ENCODE peak calls at places on chromosomes 3 and 15, in five cellular contexts. D is NCI-H524 treated with DMSO at 0.1 percent for 48 hours; N is fibroblast of villous mesenchyme; F is endothelial cell; L is CD8-positive, alpha-beta T cell. Z is an unnamed sample.

GRCh38 chr3:144566320-144566719 is 594.7 kb downstream of the DIPK2A start:
- DNase-seq in L (no peak), F (no peak), N (no peak), D (no peak), Z (no peak)

GRCh38 chr3:78414261-78414660 is 1353.5 kb downstream of the ROBO1 start:
- DNase-seq in L (no peak), N (no peak), D (no peak), F (no peak), Z (no peak)

GRCh38 chr3:71117572-71118247 is 465.8 kb downstream of the FOXP1 start:
- DNase-seq in N (no peak), F (no peak), L (no peak), D (no peak), Z (no peak)

GRCh38 chr3:125437631-125438435 is 62.7 kb upstream of the ZNF148 start:
- DNase-seq in F (peak; percentile 67), D (no peak), N (peak; percentile 47), L (peak; percentile 52), Z (peak; percentile 61)

GRCh38 chr3:111610189-111610588 is 15.0 kb upstream of the ZBED2 start:
- DNase-seq in D (no peak), F (no peak), N (no peak), L (no peak), Z (no peak)

GRCh38 chr3:10994311-10994710 is 1.8 kb downstream of the SLC6A1 start:
- DNase-seq in L (no peak), F (no peak), N (no peak), D (no peak), Z (no peak)

GRCh38 chr15:88465633-88466219 is 1.5 kb downstream of the MRPL46 start:
- DNase-seq in L (no peak), N (peak; percentile 54), F (no peak), D (no peak), Z (peak; percentile 66)

GRCh38 chr3:5087209-5087608 is 34.9 kb upstream of the ARL8B start:
- DNase-seq in L (no peak), F (no peak), N (no peak), D (no peak), Z (no peak)

GRCh38 chr3:32109256-32109655 is 2.8 kb downstream of the GPD1L start:
- DNase-seq in D (peak; percentile 55), N (peak; percentile 45), L (no peak), F (no peak), Z (peak; percentile 65)

GRCh38 chr15:76932090-76932966 is 779 bp downstream of the RCN2 start:
- DNase-seq in L (peak; percentile 3), F (no peak), N (peak; percentile 10), D (no peak), Z (peak; percentile 28)

GRCh38 chr3:133448478-133449122 is 48.7 kb downstream of the BFSP2 start:
- DNase-seq in D (no peak), N (no peak), L (no peak), F (no peak), Z (peak; percentile 38)

GRCh38 chr3:57777774-57778173 is 21.7 kb downstream of the SLMAP start:
- DNase-seq in D (no peak), N (no peak), L (no peak), F (no peak), Z (no peak)

GRCh38 chr3:186283651-186284445 is 78.2 kb downstream of the DGKG start:
- DNase-seq in F (no peak), L (no peak), D (no peak), N (no peak), Z (peak; percentile 72)

GRCh38 chr15:38367476-38367875 is 86.5 kb upstream of the FAM98B start:
- DNase-seq in D (no peak), L (no peak), F (no peak), N (peak; percentile 26), Z (peak; percentile 44)

GRCh38 chr3:17942856-17943255 is 200.4 kb upstream of the TBC1D5 start:
- DNase-seq in N (peak; percentile 13), D (no peak), F (no peak), L (no peak), Z (no peak)

GRCh38 chr3:33665294-33665693 is 52.8 kb downstream of the CLASP2 start:
- DNase-seq in N (no peak), D (no peak), F (no peak), L (no peak), Z (peak; percentile 23)

Z was measured in choroid plexus epithelial cell.